ENCODE peak calls at places on chromosome 12, in five cellular contexts. K, D, E, I and Z are unnamed samples.

GRCh38 chr12:24025153-24025798 is 75.8 kb upstream of the SOX5 start:
- DNase-seq in K (no peak), D (no peak), E (no peak), I (no peak), Z (no peak)

GRCh38 chr12:113190761-113191160 is 5.2 kb downstream of the RITA1 start:
- DNase-seq in K (no peak), D (no peak), E (peak; percentile 61), I (no peak), Z (no peak)

GRCh38 chr12:60475825-60476224 is 880.0 kb downstream of the SLC16A7 start:
- DNase-seq in K (no peak), D (no peak), E (no peak), I (no peak), Z (no peak)

GRCh38 chr12:100017056-100017455 is 32.3 kb upstream of the ANKS1B start:
- DNase-seq in K (no peak), D (no peak), E (no peak), I (no peak), Z (no peak)

GRCh38 chr12:71584356-71584755 is 79.3 kb downstream of the ZFC3H1 start:
- DNase-seq in K (no peak), D (no peak), E (no peak), I (no peak), Z (no peak)

GRCh38 chr12:49909328-49909727 is 5.6 kb upstream of the FAIM2 start:
- DNase-seq in K (no peak), D (no peak), E (no peak), I (no peak), Z (no peak)

GRCh38 chr12:32522322-32523221 is 123.2 kb downstream of the FGD4 start:
- DNase-seq in K (no peak), D (no peak), E (no peak), I (no peak), Z (no peak)

GRCh38 chr12:109448707-109449390 is 28.3 kb downstream of the KCTD10 start:
- DNase-seq in K (no peak), D (no peak), E (no peak), I (no peak), Z (no peak)

GRCh38 chr12:52903855-52904508 is 894 bp downstream of the KRT8 start:
- DNase-seq in K (no peak), D (peak; percentile 26), E (no peak), I (peak; percentile 31), Z (peak; percentile 74)

GRCh38 chr12:65756956-65757511 is 67.2 kb upstream of the HMGA2 start:
- DNase-seq in K (no peak), D (no peak), E (no peak), I (no peak), Z (peak; percentile 58)

GRCh38 chr12:28987538-28988383 is 161.3 kb upstream of the FAR2 start:
- DNase-seq in K (no peak), D (no peak), E (no peak), I (no peak), Z (no peak)

GRCh38 chr12:29425722-29426121 is 44.8 kb upstream of the ERGIC2 start:
- DNase-seq in K (no peak), D (no peak), E (no peak), I (no peak), Z (no peak)

GRCh38 chr12:132464820-132465219 is 25.1 kb upstream of the FBRSL1 start:
- DNase-seq in K (no peak), D (no peak), E (no peak), I (no peak), Z (no peak)

GRCh38 chr12:120138366-120138765 is 21.8 kb upstream of the RAB35 start:
- DNase-seq in K (no peak), D (no peak), E (peak; percentile 65), I (no peak), Z (no peak)

GRCh38 chr12:99386907-99387306 is 260.6 kb upstream of the GARIN6 start:
- DNase-seq in K (no peak), D (no peak), E (no peak), I (no peak), Z (no peak)

DNA sequence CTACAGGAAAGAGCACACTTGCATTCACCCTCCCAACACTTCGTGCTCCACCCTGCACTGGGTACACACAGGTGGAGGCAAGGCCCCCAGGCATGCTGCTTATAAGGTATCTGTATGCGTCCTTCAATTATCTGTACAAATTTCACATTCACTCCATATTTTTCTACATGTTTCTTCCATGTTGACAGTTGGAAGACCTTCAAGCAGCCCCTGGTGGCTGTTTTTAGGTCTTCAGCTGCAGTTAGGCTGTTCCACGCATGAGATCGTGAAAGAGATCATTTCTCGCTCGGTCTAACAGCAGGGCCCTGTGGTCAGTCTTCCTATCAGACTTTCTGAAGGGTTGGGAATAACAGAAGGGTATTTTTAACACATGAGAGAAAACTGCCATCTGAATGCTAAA is 47.1 kb downstream of the PLXNC1 start:
- DNase-seq in K (no peak), D (no peak), E (no peak), I (no peak), Z (no peak)
- TF ChIP-seq CTCF in K (no peak), D (no peak), E (no peak), I (no peak), Z (peak; percentile 26)

DNA sequence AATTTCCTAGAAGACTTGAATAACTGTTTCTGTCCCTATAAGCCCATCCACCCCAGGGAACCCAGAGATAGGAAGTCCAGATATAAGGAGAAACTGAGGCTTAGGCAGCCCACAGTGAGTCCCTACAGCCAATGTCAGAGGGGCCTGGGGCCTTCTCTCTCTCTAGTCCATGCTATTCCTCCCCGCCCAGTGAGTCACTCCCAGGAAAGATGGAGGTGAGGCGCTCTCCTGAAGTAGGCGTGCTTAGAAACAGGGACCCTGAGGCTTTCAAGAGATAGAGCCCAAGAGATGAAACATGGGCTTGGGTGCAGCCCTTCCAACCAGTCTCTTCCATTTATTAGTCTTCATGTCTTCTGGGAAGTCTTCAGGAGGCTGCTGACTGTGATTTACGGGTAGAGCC is 2.3 kb upstream of the SMUG1 start:
- DNase-seq in K (no peak), D (no peak), E (no peak), I (no peak), Z (no peak)
- H3K4me3 ChIP-seq in K (no peak overlapping the region), D (no peak overlapping the region), E (no peak overlapping the region), I (no peak overlapping the region), Z (no peak overlapping the region)

GRCh38 chr12:90943248-90943647 is 11.7 kb downstream of the CCER1 start:
- DNase-seq in K (no peak), D (no peak), E (no peak), I (no peak), Z (no peak)
- TF ChIP-seq CTCF in K (no peak), D (no peak), E (no peak), I (no peak), Z (no peak)

GRCh38 chr12:68356060-68356748 is 24.0 kb upstream of the MDM1 start:
- DNase-seq in K (no peak), D (no peak), E (no peak), I (no peak), Z (no peak)
- H3K4me3 ChIP-seq in K (no peak overlapping the region), D (no peak overlapping the region), E (no peak overlapping the region), I (no peak overlapping the region), Z (no peak overlapping the region)

GRCh38 chr12:59446156-59446555 is 149.7 kb upstream of the SLC16A7 start:
- DNase-seq in K (no peak), D (no peak), E (no peak), I (no peak), Z (no peak)

GRCh38 chr12:59444932-59445331 is 150.9 kb upstream of the SLC16A7 start:
- DNase-seq in K (no peak), D (no peak), E (no peak), I (no peak), Z (no peak)
- TF ChIP-seq CTCF in K (no peak), D (peak; percentile 46), E (no peak), I (peak; percentile 54), Z (peak; percentile 26)